ENCODE peak calls at places on chromosomes 6 and 20, in four cellular contexts. O is left ventricle myocardium inferior; H is CD8-positive, alpha-beta T cell; C is upper lobe of right lung. Q is an unnamed sample. For H3K4me1 and H3K36me3, the result is how much of the 10 kb centered on the place peaks cover.

GRCh38 chr20:63587781-63588591 is 13.9 kb upstream of the HELZ2 start:
- DNase-seq in O (no peak), H (no peak), C (no peak), Q (no peak)

GRCh38 chr6:150289454-150290071 is 79.2 kb upstream of the IYD start:
- DNase-seq in O (no peak), H (no peak), C (no peak), Q (no peak)

GRCh38 chr6:43963203-43963602 is 164.0 kb downstream of the MRPL14 start:
- DNase-seq in O (no peak), H (no peak), C (no peak), Q (no peak)

GRCh38 chr20:59733326-59733725 is 129.0 kb downstream of the PHACTR3 start:
- DNase-seq in O (no peak), H (no peak), C (no peak), Q (no peak)

GRCh38 chr20:63946986-63947637 is 9.1 kb downstream of the UCKL1 start:
- DNase-seq in O (peak), H (no peak), C (no peak), Q (no peak)

GRCh38 chr6:164106345-164106769 is 691.8 kb downstream of the QKI start:
- DNase-seq in O (peak), H (no peak), C (no peak), Q (no peak)

GRCh38 chr6:7979831-7980230 is 69.2 kb upstream of the TXNDC5 start:
- DNase-seq in O (no peak), H (no peak), C (no peak), Q (no peak)

GRCh38 chr20:61896058-61896961 is 169.4 kb downstream of the TAF4 start:
- DNase-seq in O (peak), H (no peak), C (no peak), Q (no peak)

GRCh38 chr20:57053067-57053466 is 213.4 kb downstream of the BMP7 start:
- DNase-seq in O (no peak), H (no peak), C (peak), Q (no peak)

GRCh38 chr6:136784910-136785746 is 7.1 kb downstream of the MAP3K5 start:
- DNase-seq in O (peak), H (no peak), C (peak), Q (peak)

GRCh38 chr20:1326031-1326930 is 2.7 kb downstream of the SDCBP2 start:
- DNase-seq in O (peak), H (peak), C (no peak), Q (no peak)

DNA sequence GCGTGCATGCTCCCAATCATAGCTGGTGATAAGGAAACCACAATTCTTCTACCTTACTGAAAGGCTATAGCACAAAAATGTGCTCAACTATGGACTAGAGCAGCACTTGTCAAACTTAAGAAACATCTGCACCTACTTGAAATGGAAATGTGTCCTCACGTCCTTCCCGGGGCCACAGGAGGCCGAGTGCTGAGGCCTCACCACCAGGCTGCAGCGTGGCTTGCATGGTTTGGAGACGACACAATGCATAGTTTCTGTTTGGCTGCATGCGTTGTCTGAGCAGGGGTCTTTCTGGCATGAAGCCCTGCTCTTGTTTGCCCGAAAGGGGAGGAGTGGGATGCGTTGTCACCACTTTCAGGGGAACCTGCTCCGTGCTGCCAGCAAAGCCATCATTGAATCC is 228.8 kb downstream of the TTLL2 start:
- DNase-seq in O (no peak), H (no peak), C (no peak), Q (no peak)
- H3K4me1 ChIP-seq in O (under half), H (under half), C (under half), Q (under half)

DNA sequence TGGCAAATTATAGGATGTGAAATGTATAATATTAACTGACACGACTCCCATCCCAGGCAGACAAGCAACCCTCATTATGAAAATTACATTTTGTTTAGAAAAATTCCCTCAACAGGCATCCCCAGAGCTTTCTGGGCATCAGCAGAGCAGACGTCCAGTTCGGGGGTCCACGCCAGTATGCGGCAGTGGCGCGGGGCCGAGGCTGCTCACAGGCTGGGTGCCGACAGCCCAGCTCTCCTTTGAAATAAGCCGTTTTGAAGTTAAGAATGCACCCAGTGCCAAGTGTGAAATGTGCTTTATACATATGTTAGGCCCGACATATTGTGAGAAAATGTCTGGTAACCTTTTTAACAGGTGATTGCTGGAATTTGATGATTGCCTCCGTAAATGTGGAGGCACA is 50.4 kb downstream of the RPP40 start:
- DNase-seq in O (no peak), H (no peak), C (no peak), Q (no peak)
- H3K36me3 ChIP-seq in O (under half), H (under half), C (under half), Q (under half)

DNA sequence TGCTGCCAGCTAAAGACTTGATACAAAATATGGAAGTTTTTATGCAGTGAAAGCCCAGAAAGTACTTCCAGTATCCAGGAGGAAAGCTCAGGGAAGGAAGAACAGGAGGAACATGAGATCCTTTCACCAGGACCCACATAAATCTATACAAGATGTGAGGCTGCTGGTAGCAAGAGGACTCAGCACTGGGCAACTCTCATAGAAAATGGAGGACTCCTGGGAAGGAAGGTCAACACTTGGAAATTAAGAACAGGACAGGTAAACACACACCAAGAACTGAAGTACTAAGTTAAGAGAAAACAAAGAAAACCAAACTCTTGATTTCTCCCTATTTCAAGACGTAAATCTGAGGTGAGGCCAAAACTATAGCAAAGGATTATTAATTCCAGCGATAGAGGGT is 220.5 kb upstream of the HSF2 start:
- DNase-seq in O (no peak), H (no peak), C (no peak), Q (no peak)
- H3K27ac ChIP-seq in O (no peak), H (no peak), C (no peak), Q (no peak)

GRCh38 chr6:118894425-118895240 is 681 bp downstream of the ASF1A start:
- DNase-seq in O (peak), H (peak), C (peak), Q (peak)
- H3K4me1 ChIP-seq in O (half or more), H (half or more), C (under half), Q (under half)

GRCh38 chr6:89694428-89694827 is 55.9 kb upstream of the LYRM2 start:
- DNase-seq in O (no peak), H (no peak), C (no peak), Q (no peak)

GRCh38 chr6:89690944-89691324 is 52.4 kb upstream of the LYRM2 start:
- DNase-seq in O (no peak), H (no peak), C (no peak), Q (no peak)

GRCh38 chr6:89693207-89693606 is 54.7 kb upstream of the LYRM2 start:
- DNase-seq in O (no peak), H (no peak), C (no peak), Q (no peak)

GRCh38 chr6:89689732-89690131 is 51.2 kb upstream of the LYRM2 start:
- DNase-seq in O (no peak), H (no peak), C (no peak), Q (no peak)

DNA sequence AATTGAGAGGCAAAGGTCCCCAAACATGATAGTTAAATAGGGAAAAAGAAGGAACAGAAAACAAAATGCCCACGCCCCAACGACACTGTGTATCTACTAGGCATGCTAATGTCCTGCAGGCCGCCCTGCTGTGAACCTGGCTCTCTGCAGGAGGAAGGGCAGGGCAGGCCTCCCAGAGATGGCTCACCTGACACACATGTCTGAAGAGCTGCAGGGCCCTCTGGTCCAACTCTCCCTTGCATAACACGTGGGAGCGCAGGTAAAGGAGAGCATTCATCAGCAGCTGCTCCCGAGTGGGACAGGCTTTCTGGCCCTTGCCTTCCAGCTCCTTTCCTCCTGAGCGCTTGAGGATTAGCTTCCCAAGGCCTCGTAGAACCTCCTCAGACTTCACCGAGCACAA is 53.7 kb upstream of the LYRM2 start:
- DNase-seq in O (no peak), H (no peak), C (no peak), Q (no peak)
- H3K36me3 ChIP-seq in O (half or more), H (half or more), C (half or more), Q (under half)

GRCh38 chr6:140202964-140203363 is 828.5 kb upstream of the CITED2 start:
- DNase-seq in O (no peak), H (no peak), C (no peak), Q (no peak)
- H3K27ac ChIP-seq in O (peak), H (no peak), C (peak), Q (no peak)

DNA sequence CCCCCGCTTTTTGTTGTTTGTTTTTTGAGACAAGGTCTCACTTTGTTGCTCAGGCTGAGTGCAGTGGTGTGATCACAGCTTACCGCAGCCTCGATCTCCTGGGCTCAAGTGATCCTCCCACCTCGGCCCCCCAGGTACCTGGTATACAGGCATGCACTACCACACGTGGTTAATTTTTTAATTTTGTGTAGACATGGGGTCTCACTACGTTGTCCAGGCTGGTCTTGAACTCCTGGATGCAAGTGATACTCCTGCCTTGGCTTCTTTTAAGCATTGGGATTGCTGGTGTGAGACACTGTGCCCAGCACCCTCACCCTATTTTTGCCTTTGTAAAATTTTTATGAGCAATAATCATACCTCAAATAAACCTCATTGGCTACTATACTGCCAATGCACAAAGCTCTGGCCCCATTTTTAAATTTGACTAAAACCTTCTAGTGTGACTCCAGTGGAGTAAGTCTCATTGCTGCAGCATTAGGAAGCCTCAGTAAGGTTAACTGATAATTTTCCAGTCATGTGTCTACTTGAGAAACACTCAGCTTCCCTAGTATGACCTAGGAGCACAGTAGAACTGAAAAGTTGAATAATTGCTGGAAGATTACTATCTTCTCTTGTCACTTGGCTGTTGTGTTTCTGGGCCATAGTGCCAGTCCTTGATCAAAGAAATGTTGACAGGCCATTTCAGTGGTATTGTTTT is 5.6 kb downstream of the ENPP3 start:
- DNase-seq in O (no peak), H (no peak), C (no peak), Q (no peak)
- H3K4me1 ChIP-seq in O (under half), H (under half), C (under half), Q (under half)